ENCODE peak calls at places on chromosomes 13 and 19, in six cellular contexts. C is mesothelial cell of epicardium, E is body of pancreas, P is progenitor cell of endocrine pancreas, I is glutamatergic neuron, U is H9. K is an unnamed sample.

GRCh38 chr19:58330458-58330857 is 3.7 kb downstream of the ZSCAN22 start:
- DNase-seq in C (no peak), E (no peak), P (no peak), I (no peak), U (no peak), K (no peak)

GRCh38 chr19:881385-882071 is 11.5 kb downstream of the MED16 start:
- DNase-seq in C (no peak), E (no peak), P (no peak), I (no peak), U (no peak), K (no peak)

GRCh38 chr13:36154567-36155231 is 23.5 kb upstream of the DCLK1 start:
- DNase-seq in C (no peak), E (no peak), P (no peak), I (peak), U (peak), K (no peak)

GRCh38 chr19:46731007-46731501 is 14.1 kb upstream of the PRKD2 start:
- DNase-seq in C (no peak), E (no peak), P (no peak), I (no peak), U (no peak), K (peak)

GRCh38 chr13:100454876-100455275 is 133.7 kb downstream of the GGACT start:
- DNase-seq in C (no peak), E (no peak), P (no peak), I (no peak), U (no peak), K (peak)

GRCh38 chr13:36981156-36981743 is 17.9 kb downstream of the ALG5 start:
- DNase-seq in C (no peak), E (no peak), P (no peak), I (no peak), U (no peak), K (no peak)

GRCh38 chr19:34979819-34980640 is 16.0 kb upstream of the ZNF792 start:
- DNase-seq in C (no peak), E (no peak), P (no peak), I (no peak), U (no peak), K (no peak)

GRCh38 chr19:28577199-28577598 is 635.8 kb downstream of the UQCRFS1 start:
- DNase-seq in C (no peak), E (no peak), P (no peak), I (no peak), U (no peak), K (no peak)

GRCh38 chr13:32210081-32210480 is 105.1 kb downstream of the ZAR1L start:
- DNase-seq in C (no peak), E (no peak), P (no peak), I (no peak), U (no peak), K (no peak)

GRCh38 chr19:29085630-29086029 is 127.3 kb downstream of the UQCRFS1 start:
- DNase-seq in C (no peak), E (no peak), P (no peak), I (no peak), U (no peak), K (no peak)

GRCh38 chr19:54461201-54462071 is 2.1 kb downstream of the LENG9 start:
- DNase-seq in C (no peak), E (no peak), P (no peak), I (no peak), U (no peak), K (no peak)

GRCh38 chr19:54462072-54462712 is 1.4 kb downstream of the LENG9 start:
- DNase-seq in C (no peak), E (peak), P (no peak), I (no peak), U (peak), K (peak)

GRCh38 chr19:54458648-54459281 is 4.8 kb downstream of the LENG9 start:
- DNase-seq in C (no peak), E (no peak), P (no peak), I (no peak), U (no peak), K (no peak)

GRCh38 chr19:54459282-54460229 is 4.0 kb downstream of the LENG9 start:
- DNase-seq in C (no peak), E (peak), P (no peak), I (no peak), U (no peak), K (no peak)

DNA sequence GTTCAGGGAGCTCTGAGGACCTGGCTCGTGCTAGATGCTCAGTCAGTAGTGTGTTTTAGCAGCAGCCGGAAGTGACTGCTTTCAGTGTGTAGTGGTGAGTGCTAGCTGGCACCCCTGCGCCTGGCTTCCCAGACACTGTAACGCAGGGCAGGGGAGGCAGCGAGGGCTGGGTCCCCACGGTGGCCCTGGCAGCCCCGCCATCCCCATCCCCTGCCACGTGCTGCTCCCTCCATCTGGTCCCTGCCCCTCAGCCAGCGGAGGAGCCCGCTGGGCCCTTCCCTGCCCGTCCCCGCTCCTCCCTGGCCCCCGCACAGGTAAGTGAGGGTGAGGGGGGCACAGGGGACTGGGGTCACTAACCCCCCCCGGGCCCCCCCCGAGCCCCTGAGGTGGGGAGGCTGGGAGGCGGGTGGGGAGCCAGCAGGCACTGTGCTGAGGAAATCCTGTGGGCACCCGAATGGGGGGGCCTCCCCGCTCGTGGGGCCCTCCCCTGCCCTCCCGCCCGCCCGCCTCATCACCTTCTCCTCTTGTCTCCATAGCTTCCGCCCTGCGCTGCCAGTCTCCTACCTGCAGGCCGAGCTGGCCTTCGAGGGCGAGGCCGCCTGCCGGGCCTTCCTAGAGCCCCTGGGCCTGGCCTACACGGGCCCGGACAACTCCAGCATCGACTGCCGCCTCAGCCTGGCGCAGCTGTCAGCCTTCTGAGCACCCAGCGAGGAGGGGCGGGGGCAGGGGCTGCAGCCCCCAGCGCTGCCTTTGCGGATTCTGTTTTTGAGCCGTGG is 3.2 kb downstream of the LENG9 start:
- DNase-seq in C (no peak), E (no peak), P (no peak), I (no peak), U (no peak), K (no peak)
- TF ChIP-seq CTCF in C (no peak), E (no peak), P (no peak), I (no peak), U (no peak), K (no peak)

DNA sequence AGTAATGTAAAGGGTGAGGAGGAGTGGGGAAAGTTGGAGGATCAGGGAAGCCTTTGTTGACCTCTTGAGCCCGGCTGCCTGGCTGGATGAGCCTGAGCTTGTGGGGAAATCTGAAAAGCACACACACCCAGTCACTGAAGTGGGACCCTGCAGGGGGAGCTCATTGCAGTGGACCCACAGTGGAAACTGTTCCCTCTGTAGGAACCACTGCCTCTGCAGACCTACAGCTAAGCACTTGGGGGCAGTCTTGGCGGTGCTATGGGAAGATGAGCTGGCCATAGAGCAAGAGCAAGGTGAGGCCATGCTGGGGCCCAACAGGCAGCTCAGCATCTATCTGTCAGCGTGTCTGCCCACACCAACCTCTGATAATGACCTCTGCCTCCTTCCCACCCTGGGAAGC is 294.8 kb downstream of the TSHZ3 start:
- DNase-seq in C (no peak), E (no peak), P (peak), I (peak), U (peak), K (no peak)
- TF ChIP-seq CTCF in C (no peak), E (no peak), P (peak), I (peak), U (peak), K (no peak)

GRCh38 chr13:28204690-28205443 is 66.5 kb downstream of the PAN3 start:
- DNase-seq in C (no peak), E (no peak), P (no peak), I (no peak), U (no peak), K (no peak)

GRCh38 chr13:28204043-28204442 is 65.7 kb downstream of the PAN3 start:
- DNase-seq in C (no peak), E (no peak), P (no peak), I (no peak), U (no peak), K (no peak)

DNA sequence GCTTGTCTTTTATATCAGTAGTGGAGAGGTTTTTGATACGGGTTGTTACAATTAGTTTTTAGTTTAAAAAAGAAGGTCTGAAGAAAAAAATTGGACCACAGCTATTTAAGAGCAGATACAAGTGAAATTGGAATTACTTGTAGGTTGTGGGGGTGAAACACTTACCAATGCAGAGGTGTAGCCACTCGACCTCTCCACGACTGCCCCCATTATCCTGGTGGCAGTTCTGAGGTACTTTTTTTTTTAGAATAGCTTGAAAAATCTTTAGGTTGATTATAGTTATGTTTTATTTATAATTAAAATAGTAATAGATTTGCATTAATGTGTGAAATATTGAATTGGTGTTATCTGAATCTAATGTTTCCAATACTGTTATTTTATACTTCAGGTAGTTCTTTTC is 60.7 kb downstream of the PAN3 start:
- DNase-seq in C (no peak), E (no peak), P (no peak), I (no peak), U (no peak), K (no peak)
- TF ChIP-seq CTCF in C (peak), E (no peak), P (peak), I (peak), U (peak), K (no peak)

GRCh38 chr13:52847322-52847681 is 1.1 kb downstream of the PCDH8 start:
- DNase-seq in C (no peak), E (no peak), P (no peak), I (no peak), U (no peak), K (no peak)

GRCh38 chr13:52845766-52846566 is 2.5 kb downstream of the PCDH8 start:
- DNase-seq in C (peak), E (peak), P (peak), I (peak), U (peak), K (no peak)

GRCh38 chr13:52845334-52845761 is 3.1 kb downstream of the PCDH8 start:
- DNase-seq in C (no peak), E (no peak), P (peak), I (peak), U (peak), K (no peak)

GRCh38 chr13:52847682-52848432 is 583 bp downstream of the PCDH8 start:
- DNase-seq in C (no peak), E (no peak), P (no peak), I (peak), U (no peak), K (no peak)

DNA sequence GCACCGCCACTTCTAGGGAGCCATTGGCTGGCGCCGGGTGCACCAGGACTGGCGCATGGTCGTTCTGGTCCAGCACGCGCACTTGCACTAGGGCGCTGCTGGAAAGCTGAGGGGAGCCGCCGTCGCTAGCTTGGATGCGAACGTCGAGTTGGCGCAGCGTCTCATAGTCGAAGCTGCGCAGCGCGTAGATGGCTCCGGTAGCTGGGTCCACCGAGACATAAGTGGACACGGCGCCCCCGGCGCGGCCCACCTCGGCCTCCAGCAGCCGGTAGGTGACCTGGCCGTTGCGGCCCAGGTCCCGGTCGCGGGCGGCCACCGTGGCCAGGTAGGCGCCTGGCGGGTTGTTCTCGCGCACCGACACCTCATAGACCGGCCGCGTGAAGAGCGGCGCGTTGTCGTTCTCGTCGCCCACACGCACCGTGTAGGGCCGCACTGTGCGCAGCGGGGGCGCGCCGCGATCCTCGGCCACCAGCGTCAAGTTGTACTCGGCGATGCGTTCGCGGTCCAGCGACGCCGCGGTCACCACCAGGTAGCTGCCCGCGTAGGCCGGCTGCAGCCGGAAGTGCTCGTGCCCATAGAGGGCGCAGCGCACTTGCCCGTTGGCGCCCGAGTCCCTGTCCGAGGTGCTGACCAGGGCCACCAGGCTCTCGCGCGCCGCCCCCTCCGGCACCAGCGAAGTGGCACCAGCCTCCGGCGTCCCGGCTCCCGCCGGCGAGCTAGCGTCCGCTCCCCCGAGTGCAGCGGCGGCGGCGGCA is 1.7 kb downstream of the PCDH8 start:
- DNase-seq in C (peak), E (peak), P (peak), I (peak), U (peak), K (no peak)
- TF ChIP-seq CTCF in C (peak), E (peak), P (peak), I (peak), U (peak), K (no peak)

DNA sequence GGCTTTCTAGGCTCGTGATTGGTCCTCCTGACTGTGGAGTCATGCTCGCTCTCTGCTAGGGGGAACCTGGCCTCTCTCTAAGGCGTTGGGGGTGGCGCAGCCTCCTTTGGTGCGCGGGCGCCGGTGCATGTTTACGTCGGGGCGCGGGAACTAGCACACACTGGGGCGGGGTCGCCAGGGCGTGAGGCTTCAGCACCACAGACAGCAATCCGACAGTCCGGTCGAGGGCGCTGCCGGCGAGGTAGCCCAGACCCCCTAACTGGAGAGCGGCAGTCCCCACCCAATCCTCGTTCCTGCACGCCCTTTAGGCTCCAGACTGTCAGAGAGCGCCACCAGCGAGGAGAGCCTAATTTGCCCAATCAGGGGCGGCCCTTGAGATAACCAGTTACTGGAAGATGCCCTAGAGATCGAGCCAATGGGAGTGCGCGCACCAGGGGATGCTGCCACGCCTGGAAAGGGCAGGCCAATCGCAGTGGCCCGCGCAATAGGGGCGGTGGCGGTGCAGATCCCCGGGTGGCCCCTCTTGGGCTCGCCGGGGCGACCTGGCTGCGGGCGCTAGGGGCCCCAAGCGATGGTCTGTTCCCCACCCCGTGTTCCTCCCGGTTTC is 1.0 kb upstream of the ELAVL3 start:
- DNase-seq in C (no peak), E (peak), P (peak), I (peak), U (peak), K (no peak)
- TF ChIP-seq CTCF in C (no peak), E (no peak), P (no peak), I (no peak), U (no peak), K (no peak)

DNA sequence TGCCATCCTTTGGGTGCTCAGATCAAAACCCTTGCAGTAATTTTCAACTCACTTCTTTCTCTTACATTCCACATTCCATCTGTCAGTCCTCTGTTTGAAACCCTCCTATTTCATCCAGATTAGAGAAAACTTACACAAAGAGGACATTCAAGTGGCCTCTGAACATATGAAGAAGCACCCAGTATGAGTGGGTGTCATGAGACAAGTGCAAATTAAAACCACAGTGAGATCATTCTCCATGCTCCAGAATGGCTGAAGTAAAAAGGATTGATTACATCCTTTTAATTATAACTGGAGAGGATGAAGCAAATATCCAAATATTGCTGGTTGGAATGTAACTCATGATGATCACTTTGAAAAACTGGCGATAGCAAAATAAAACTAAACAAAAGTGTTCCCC is 96.5 kb downstream of the MIPEP start:
- DNase-seq in C (no peak), E (no peak), P (no peak), I (no peak), U (no peak), K (no peak)
- TF ChIP-seq CTCF in C (no peak), E (no peak), P (no peak), I (no peak), U (no peak), K (no peak)

DNA sequence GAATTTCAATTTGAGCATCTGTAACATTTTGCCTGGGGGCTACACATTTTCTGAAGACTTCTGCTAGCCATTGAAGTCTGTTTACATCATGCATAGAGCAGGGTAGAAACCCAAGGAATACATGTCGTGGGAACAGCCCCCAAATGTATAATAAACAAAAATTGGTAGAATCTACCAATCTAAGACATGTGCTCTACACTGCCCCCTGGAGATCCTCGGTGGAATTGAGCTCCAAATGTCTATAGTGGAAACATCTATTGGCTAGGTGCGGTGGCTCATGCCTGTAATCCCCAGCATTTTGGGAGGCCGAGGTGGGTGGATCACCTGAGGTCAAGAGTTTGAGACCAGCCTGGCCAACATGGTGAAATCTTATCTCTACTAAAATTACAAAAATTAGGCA is 57.3 kb downstream of the MBD3L2B start:
- DNase-seq in C (no peak), E (peak), P (no peak), I (no peak), U (no peak), K (no peak)
- TF ChIP-seq CTCF in C (peak), E (peak), P (peak), I (no peak), U (peak), K (no peak)

GRCh38 chr19:48836089-48837017 is at the start of gene HSD17B14:
- DNase-seq in C (no peak), E (peak), P (peak), I (peak), U (peak), K (no peak)
- TF ChIP-seq CTCF in C (peak), E (no peak), P (peak), I (peak), U (peak), K (peak)